ENCODE peak calls at places on chromosomes 11 and 22, in eight cellular contexts. K, U, Z, G, H, M, F and L are unnamed samples.

GRCh38 chr22:37351268-37351667 is 69.0 kb downstream of the CYTH4 start:
- DNase-seq in K (no peak), U (no peak), Z (no peak), G (no peak), H (no peak), M (no peak), F (no peak), L (no peak)

GRCh38 chr11:126403039-126403438 is 47.6 kb downstream of the ST3GAL4 start:
- DNase-seq in K (no peak), U (no peak), Z (no peak), G (no peak), H (no peak), M (no peak), F (no peak), L (peak)

GRCh38 chr11:8937159-8937558 is 4.4 kb upstream of the C11orf16 start:
- DNase-seq in K (no peak), U (no peak), Z (no peak), G (no peak), H (no peak), M (no peak), F (peak), L (no peak)

GRCh38 chr11:8031248-8032115 is 44.3 kb downstream of the EIF3F start:
- DNase-seq in K (no peak), U (no peak), Z (no peak), G (no peak), H (no peak), M (no peak), F (no peak), L (no peak)

GRCh38 chr11:78420255-78420764 is 2.7 kb upstream of the GAB2 start:
- DNase-seq in K (peak), U (peak), Z (peak), G (peak), H (peak), M (peak), F (peak), L (peak)

GRCh38 chr11:71302534-71302909 is 50.1 kb upstream of the SHANK2 start:
- DNase-seq in K (no peak), U (no peak), Z (no peak), G (no peak), H (no peak), M (no peak), F (no peak), L (no peak)

GRCh38 chr11:11510939-11511338 is 110.9 kb downstream of the GALNT18 start:
- DNase-seq in K (peak), U (peak), Z (no peak), G (no peak), H (no peak), M (no peak), F (no peak), L (peak)

GRCh38 chr11:115226556-115226955 is 277.7 kb downstream of the CADM1 start:
- DNase-seq in K (peak), U (peak), Z (no peak), G (no peak), H (peak), M (no peak), F (no peak), L (no peak)

GRCh38 chr11:73818838-73819237 is 31.2 kb downstream of the MRPL48 start:
- DNase-seq in K (peak), U (peak), Z (no peak), G (no peak), H (no peak), M (no peak), F (no peak), L (no peak)

GRCh38 chr22:23255506-23255905 is 75.2 kb downstream of the BCR start:
- DNase-seq in K (no peak), U (no peak), Z (no peak), G (no peak), H (no peak), M (no peak), F (no peak), L (no peak)

GRCh38 chr11:126495281-126495680 is 139.8 kb downstream of the ST3GAL4 start:
- DNase-seq in K (no peak), U (no peak), Z (no peak), G (no peak), H (no peak), M (no peak), F (no peak), L (no peak)

GRCh38 chr11:130023204-130023603 is 20.6 kb upstream of the PRDM10 start:
- DNase-seq in K (peak), U (peak), Z (no peak), G (no peak), H (peak), M (no peak), F (peak), L (peak)